ENCODE peak calls at places on chromosomes 6 and 20, in ten cellular contexts. O is fibroblast of the aortic adventitia, S is neural crest cell, F is fibroblast of lung, W is GM20000, Q is coronary artery, P is PC-3, M is mesothelial cell of epicardium, U is GM13976, T is cardiac fibroblast. D is an unnamed sample.
A peak's percentile ranks its signal among the peaks of the same experiment; 100 is the strongest.

GRCh38 chr6:34909484-34909883 is 20.4 kb downstream of the ANKS1A start:
- DNase-seq in F (no peak), Q (no peak), T (no peak), P (no peak), U (no peak), M (no peak), O (no peak), S (no peak), W (no peak), D (no peak)

GRCh38 chr6:133955136-133955576 is 2.1 kb downstream of the TBPL1 start:
- DNase-seq in S (no peak), W (no peak), T (no peak), F (no peak), O (no peak), P (no peak), Q (no peak), M (no peak), U (no peak), D (no peak)

GRCh38 chr6:152508477-152508876 is 128.7 kb downstream of the SYNE1 start:
- DNase-seq in O (no peak), S (no peak), P (no peak), W (no peak), Q (no peak), F (no peak), M (no peak), U (no peak), T (no peak), D (no peak)

GRCh38 chr6:6678185-6678671 is 89.7 kb downstream of the LY86 start:
- DNase-seq in U (no peak), F (peak; percentile 73), S (no peak), O (peak; percentile 37), T (peak; percentile 63), P (peak; percentile 70), M (no peak), W (no peak), Q (no peak), D (no peak)

GRCh38 chr6:167713088-167713475 is 113.6 kb upstream of the AFDN start:
- DNase-seq in U (no peak), W (no peak), Q (peak; percentile 52), F (no peak), S (no peak), T (no peak), M (no peak), O (no peak), P (no peak), D (no peak)

GRCh38 chr6:36724514-36725385 is 27.1 kb downstream of the RAB44 start:
- DNase-seq in T (peak; percentile 80), O (peak; percentile 74), U (peak; percentile 80), M (no peak), Q (no peak), S (peak; percentile 45), W (peak; percentile 77), P (peak; percentile 86), F (peak; percentile 72), D (peak; percentile 67)

GRCh38 chr6:26065952-26066380 is 21.3 kb upstream of the HFE start:
- DNase-seq in W (peak; percentile 74), F (peak; percentile 87), M (no peak), S (peak; percentile 33), P (peak; percentile 91), U (peak; percentile 75), O (peak; percentile 89), Q (no peak), T (peak; percentile 90), D (peak; percentile 74)

GRCh38 chr6:156740604-156741003 is 36.6 kb upstream of the ARID1B start:
- DNase-seq in U (no peak), P (no peak), W (no peak), O (no peak), Q (no peak), T (no peak), F (no peak), M (no peak), S (no peak), D (no peak)

GRCh38 chr6:87154641-87155271 is 609 bp upstream of the ZNF292 start:
- DNase-seq in Q (no peak), P (peak; percentile 59), F (peak; percentile 79), S (no peak), U (peak; percentile 82), O (peak; percentile 81), W (peak; percentile 82), M (no peak), T (peak; percentile 87), D (peak; percentile 77)

GRCh38 chr6:101779051-101779844 is 385.7 kb downstream of the GRIK2 start:
- DNase-seq in W (no peak), S (no peak), F (no peak), P (peak; percentile 13), Q (no peak), U (no peak), O (peak; percentile 15), M (no peak), T (peak; percentile 57), D (no peak)

GRCh38 chr6:146902846-146903245 is 301.4 kb upstream of the STXBP5 start:
- DNase-seq in U (no peak), W (no peak), Q (no peak), M (no peak), F (no peak), T (no peak), S (no peak), P (no peak), O (no peak), D (no peak)

GRCh38 chr6:107059606-107060005 is 31.6 kb downstream of the MTRES1 start:
- DNase-seq in S (no peak), T (no peak), M (no peak), Q (no peak), O (no peak), W (no peak), P (no peak), F (no peak), U (no peak), D (no peak)

GRCh38 chr6:29426654-29427053 is 11.9 kb downstream of the OR12D1 start:
- DNase-seq in W (no peak), M (no peak), T (no peak), P (peak; percentile 13), F (no peak), O (no peak), U (no peak), Q (no peak), S (no peak), D (no peak)

GRCh38 chr6:155130161-155130853 is 133.5 kb upstream of the CLDN20 start:
- DNase-seq in P (peak; percentile 26), F (no peak), S (no peak), O (no peak), T (no peak), M (no peak), Q (no peak), U (no peak), W (no peak), D (no peak)

GRCh38 chr20:46648903-46649649 is 2.2 kb downstream of the SLC13A3 start:
- DNase-seq in W (no peak), T (no peak), Q (no peak), S (no peak), F (no peak), U (no peak), M (no peak), O (no peak), P (no peak), D (no peak)

GRCh38 chr20:62356143-62356947 is 10.8 kb downstream of the LAMA5 start:
- DNase-seq in Q (no peak), F (peak; percentile 47), O (peak; percentile 42), T (peak; percentile 41), P (no peak), S (no peak), M (no peak), W (no peak), U (no peak), D (no peak)
- TF ChIP-seq CTCF in Q (no peak), F (no peak), O (no peak), T (no peak), P (no peak), S (no peak), M (no peak), W (no peak), U (no peak), D (no peak)

DNA sequence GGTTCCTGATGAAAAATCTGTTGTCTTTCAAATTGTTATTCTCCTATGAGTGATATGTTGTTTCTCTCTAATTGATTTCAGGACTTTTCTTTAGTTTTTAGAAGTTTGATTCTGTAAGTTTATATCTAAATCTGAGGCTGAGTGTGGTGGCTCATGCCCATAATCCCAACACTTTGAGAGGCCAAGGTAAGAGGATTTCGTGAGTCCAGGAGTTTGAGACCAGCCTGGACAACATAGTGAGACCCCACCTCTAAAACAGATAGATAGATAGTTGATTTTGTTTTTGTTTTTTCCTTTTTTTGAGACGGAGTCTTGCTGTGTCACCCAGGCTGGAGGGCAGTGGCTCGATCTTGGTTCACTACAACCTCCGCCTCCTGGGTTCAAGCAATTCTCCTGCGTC is 64.6 kb downstream of the PTPRA start:
- DNase-seq in Q (no peak), W (no peak), S (no peak), T (no peak), O (no peak), U (no peak), P (no peak), F (no peak), M (no peak), D (no peak)
- TF ChIP-seq CTCF in Q (no peak), W (no peak), S (no peak), T (no peak), O (no peak), U (no peak), P (no peak), F (no peak), M (no peak), D (no peak)

DNA sequence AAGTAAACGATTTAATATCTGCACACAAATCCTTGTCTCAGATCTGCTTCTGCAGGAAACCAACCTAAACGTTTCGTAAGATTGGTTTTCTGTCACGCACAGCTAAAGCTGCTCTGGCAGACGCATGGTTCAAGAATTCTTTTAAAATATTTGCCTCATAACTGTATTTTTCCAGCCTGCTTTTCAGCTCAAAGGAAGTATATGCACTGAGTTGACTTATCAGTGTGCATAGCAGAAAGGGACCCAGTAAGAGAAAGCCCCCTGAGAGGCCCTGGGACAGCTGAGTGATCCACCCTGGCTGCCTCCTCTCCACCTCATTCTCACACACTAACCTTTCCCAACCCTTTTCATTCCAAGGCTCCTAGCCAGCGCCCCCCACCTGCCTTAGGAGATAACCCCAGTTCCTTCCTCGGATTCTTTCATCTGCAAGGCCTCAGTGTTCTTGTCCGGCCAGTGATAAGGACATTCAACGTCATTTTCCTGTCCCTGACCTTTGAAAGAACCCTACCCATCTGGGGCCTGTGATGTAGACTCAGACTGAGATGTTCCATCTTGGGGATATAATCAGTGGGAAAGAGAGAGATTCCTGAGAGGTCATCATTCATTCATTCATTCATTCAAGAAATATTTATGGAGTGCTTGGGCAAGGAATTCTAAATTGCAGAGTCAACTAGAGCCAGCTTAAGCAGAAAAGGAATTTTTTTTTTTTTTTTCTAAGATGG is 22.4 kb upstream of the SLC9A8 start:
- DNase-seq in W (no peak), O (peak; percentile 86), U (no peak), T (peak; percentile 88), M (no peak), F (peak; percentile 57), Q (no peak), S (no peak), P (peak; percentile 13), D (no peak)
- TF ChIP-seq CTCF in W (no peak), O (no peak), U (no peak), T (no peak), M (no peak), F (no peak), Q (no peak), S (no peak), P (no peak), D (no peak)

DNA sequence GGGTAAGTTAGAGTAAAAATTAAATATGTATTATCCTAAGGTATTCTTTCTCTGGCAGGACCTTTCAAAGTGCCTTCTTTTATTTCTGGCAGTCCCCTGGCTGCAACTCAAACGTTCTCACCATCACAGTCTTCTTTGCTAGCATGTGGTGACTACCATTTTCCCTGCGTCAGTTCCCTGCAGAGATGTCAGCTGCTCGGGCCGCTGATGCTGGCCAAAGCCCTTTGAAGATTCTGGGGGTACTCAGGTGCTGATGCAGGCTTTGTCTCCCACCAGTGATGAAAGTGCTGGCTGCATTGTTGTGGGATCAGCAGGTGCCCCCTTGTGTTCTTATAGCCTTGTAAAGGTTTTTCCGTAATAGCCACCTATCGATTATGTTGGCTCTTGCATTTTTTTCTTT is 140.1 kb downstream of the BTBD3 start:
- DNase-seq in F (no peak), W (no peak), T (no peak), U (no peak), M (no peak), Q (no peak), O (no peak), S (no peak), P (no peak), D (no peak)
- TF ChIP-seq CTCF in F (no peak), W (no peak), T (no peak), U (no peak), M (no peak), Q (no peak), O (no peak), S (no peak), P (no peak), D (no peak)